ENCODE peak calls at places on chromosome 9, in six cellular contexts. One of them, this sample, is unnamed.

GRCh38 chr9:114643906-114644305 is 13.7 kb downstream of the TEX53 start:
- DNase-seq in NCI-H2029 treated with DMSO at 0.1 percent for 48 hours: no peak
- DNase-seq in HFF-Myc: no peak
- DNase-seq in pons: no peak
- DNase-seq in T-helper 17 cell: no peak
- DNase-seq in posterior cingulate gyrus: no peak
- DNase-seq in this sample: no peak

GRCh38 chr9:111994831-111995458 is 98.3 kb downstream of the UGCG start:
- DNase-seq in NCI-H2029 treated with DMSO at 0.1 percent for 48 hours: no peak
- DNase-seq in HFF-Myc: no peak
- DNase-seq in pons: no peak
- DNase-seq in T-helper 17 cell: no peak
- DNase-seq in posterior cingulate gyrus: no peak
- DNase-seq in this sample: no peak

GRCh38 chr9:131986576-131986975 is 93.1 kb downstream of the MED27 start:
- DNase-seq in NCI-H2029 treated with DMSO at 0.1 percent for 48 hours: peak
- DNase-seq in HFF-Myc: no peak
- DNase-seq in pons: no peak
- DNase-seq in T-helper 17 cell: no peak
- DNase-seq in posterior cingulate gyrus: no peak
- DNase-seq in this sample: no peak

GRCh38 chr9:98085955-98086354 is 29.4 kb downstream of the NANS start:
- DNase-seq in NCI-H2029 treated with DMSO at 0.1 percent for 48 hours: no peak
- DNase-seq in HFF-Myc: no peak
- DNase-seq in pons: no peak
- DNase-seq in T-helper 17 cell: no peak
- DNase-seq in posterior cingulate gyrus: no peak
- DNase-seq in this sample: no peak

GRCh38 chr9:111572945-111573604 is 26.4 kb downstream of the PTGR1 start:
- DNase-seq in NCI-H2029 treated with DMSO at 0.1 percent for 48 hours: no peak
- DNase-seq in HFF-Myc: peak
- DNase-seq in pons: peak
- DNase-seq in T-helper 17 cell: no peak
- DNase-seq in posterior cingulate gyrus: no peak
- DNase-seq in this sample: no peak

GRCh38 chr9:95778957-95779356 is 96.5 kb upstream of the ERCC6L2 start:
- DNase-seq in NCI-H2029 treated with DMSO at 0.1 percent for 48 hours: no peak
- DNase-seq in HFF-Myc: peak
- DNase-seq in pons: no peak
- DNase-seq in T-helper 17 cell: no peak
- DNase-seq in posterior cingulate gyrus: no peak
- DNase-seq in this sample: no peak

GRCh38 chr9:124522121-124523098 is 15.2 kb upstream of the NR5A1 start:
- DNase-seq in NCI-H2029 treated with DMSO at 0.1 percent for 48 hours: no peak
- DNase-seq in HFF-Myc: no peak
- DNase-seq in pons: no peak
- DNase-seq in T-helper 17 cell: no peak
- DNase-seq in posterior cingulate gyrus: no peak
- DNase-seq in this sample: no peak

GRCh38 chr9:79360387-79361347 is 211.1 kb upstream of the TLE4 start:
- DNase-seq in NCI-H2029 treated with DMSO at 0.1 percent for 48 hours: no peak
- DNase-seq in HFF-Myc: no peak
- DNase-seq in pons: no peak
- DNase-seq in T-helper 17 cell: no peak
- DNase-seq in posterior cingulate gyrus: no peak
- DNase-seq in this sample: no peak

GRCh38 chr9:111762546-111762945 is 32.2 kb downstream of the SHOC1 start:
- DNase-seq in NCI-H2029 treated with DMSO at 0.1 percent for 48 hours: no peak
- DNase-seq in HFF-Myc: no peak
- DNase-seq in pons: no peak
- DNase-seq in T-helper 17 cell: no peak
- DNase-seq in posterior cingulate gyrus: no peak
- DNase-seq in this sample: no peak

GRCh38 chr9:134408389-134408788 is 82.1 kb downstream of the RXRA start:
- DNase-seq in NCI-H2029 treated with DMSO at 0.1 percent for 48 hours: no peak
- DNase-seq in HFF-Myc: no peak
- DNase-seq in pons: no peak
- DNase-seq in T-helper 17 cell: no peak
- DNase-seq in posterior cingulate gyrus: no peak
- DNase-seq in this sample: no peak

GRCh38 chr9:75083188-75083976 is 4.6 kb downstream of the NMRK1 start:
- DNase-seq in NCI-H2029 treated with DMSO at 0.1 percent for 48 hours: peak
- DNase-seq in HFF-Myc: no peak
- DNase-seq in pons: peak
- DNase-seq in T-helper 17 cell: no peak
- DNase-seq in posterior cingulate gyrus: peak
- DNase-seq in this sample: no peak

GRCh38 chr9:135506327-135507103 is 6.0 kb downstream of the MRPS2 start:
- DNase-seq in NCI-H2029 treated with DMSO at 0.1 percent for 48 hours: no peak
- DNase-seq in HFF-Myc: no peak
- DNase-seq in pons: no peak
- DNase-seq in T-helper 17 cell: no peak
- DNase-seq in posterior cingulate gyrus: no peak
- DNase-seq in this sample: no peak

GRCh38 chr9:124818431-124819281 is 34.6 kb upstream of the WDR38 start:
- DNase-seq in NCI-H2029 treated with DMSO at 0.1 percent for 48 hours: no peak
- DNase-seq in HFF-Myc: no peak
- DNase-seq in pons: no peak
- DNase-seq in T-helper 17 cell: no peak
- DNase-seq in posterior cingulate gyrus: peak
- DNase-seq in this sample: no peak

GRCh38 chr9:109745335-109746283 is 34.4 kb upstream of the PALM2AKAP2 start:
- DNase-seq in NCI-H2029 treated with DMSO at 0.1 percent for 48 hours: peak
- DNase-seq in HFF-Myc: no peak
- DNase-seq in pons: no peak
- DNase-seq in T-helper 17 cell: no peak
- DNase-seq in posterior cingulate gyrus: no peak
- DNase-seq in this sample: no peak

GRCh38 chr9:34059231-34059720 is 10.6 kb upstream of the UBAP2 start:
- DNase-seq in NCI-H2029 treated with DMSO at 0.1 percent for 48 hours: no peak
- DNase-seq in HFF-Myc: no peak
- DNase-seq in pons: no peak
- DNase-seq in T-helper 17 cell: no peak
- DNase-seq in posterior cingulate gyrus: no peak
- DNase-seq in this sample: no peak

GRCh38 chr9:93473411-93473810 is 20.0 kb upstream of the FAM120AOS start:
- DNase-seq in NCI-H2029 treated with DMSO at 0.1 percent for 48 hours: no peak
- DNase-seq in HFF-Myc: no peak
- DNase-seq in pons: no peak
- DNase-seq in T-helper 17 cell: no peak
- DNase-seq in posterior cingulate gyrus: no peak
- DNase-seq in this sample: no peak

GRCh38 chr9:93662952-93663572 is 86.7 kb downstream of the PHF2 start:
- DNase-seq in NCI-H2029 treated with DMSO at 0.1 percent for 48 hours: no peak
- DNase-seq in HFF-Myc: no peak
- DNase-seq in pons: no peak
- DNase-seq in T-helper 17 cell: no peak
- DNase-seq in posterior cingulate gyrus: no peak
- DNase-seq in this sample: no peak

GRCh38 chr9:98064623-98065392 is 8.3 kb downstream of the NANS start:
- DNase-seq in NCI-H2029 treated with DMSO at 0.1 percent for 48 hours: no peak
- DNase-seq in HFF-Myc: no peak
- DNase-seq in pons: no peak
- DNase-seq in T-helper 17 cell: no peak
- DNase-seq in posterior cingulate gyrus: peak
- DNase-seq in this sample: no peak

GRCh38 chr9:120394058-120394669 is 185.8 kb downstream of the CDK5RAP2 start:
- DNase-seq in NCI-H2029 treated with DMSO at 0.1 percent for 48 hours: no peak
- DNase-seq in HFF-Myc: peak
- DNase-seq in pons: no peak
- DNase-seq in T-helper 17 cell: no peak
- DNase-seq in posterior cingulate gyrus: no peak
- DNase-seq in this sample: no peak

GRCh38 chr9:135618866-135619598 is 20.3 kb downstream of the GLT6D1 start:
- DNase-seq in NCI-H2029 treated with DMSO at 0.1 percent for 48 hours: no peak
- DNase-seq in HFF-Myc: no peak
- DNase-seq in pons: no peak
- DNase-seq in T-helper 17 cell: no peak
- DNase-seq in posterior cingulate gyrus: no peak
- DNase-seq in this sample: no peak

GRCh38 chr9:132241840-132242620 is 80.2 kb downstream of the NTNG2 start:
- DNase-seq in NCI-H2029 treated with DMSO at 0.1 percent for 48 hours: no peak
- DNase-seq in HFF-Myc: no peak
- DNase-seq in pons: no peak
- DNase-seq in T-helper 17 cell: peak
- DNase-seq in posterior cingulate gyrus: no peak
- DNase-seq in this sample: peak

GRCh38 chr9:107251756-107252322 is 31.2 kb upstream of the RAD23B start:
- DNase-seq in NCI-H2029 treated with DMSO at 0.1 percent for 48 hours: peak
- DNase-seq in HFF-Myc: peak
- DNase-seq in pons: peak
- DNase-seq in T-helper 17 cell: no peak
- DNase-seq in posterior cingulate gyrus: no peak
- DNase-seq in this sample: no peak

GRCh38 chr9:16715404-16715803 is 155.1 kb downstream of the BNC2 start:
- DNase-seq in NCI-H2029 treated with DMSO at 0.1 percent for 48 hours: no peak
- DNase-seq in HFF-Myc: no peak
- DNase-seq in pons: no peak
- DNase-seq in T-helper 17 cell: no peak
- DNase-seq in posterior cingulate gyrus: no peak
- DNase-seq in this sample: no peak

GRCh38 chr9:33449715-33450114 is 2.3 kb upstream of the AQP3 start:
- DNase-seq in NCI-H2029 treated with DMSO at 0.1 percent for 48 hours: no peak
- DNase-seq in HFF-Myc: no peak
- DNase-seq in pons: no peak
- DNase-seq in T-helper 17 cell: no peak
- DNase-seq in posterior cingulate gyrus: no peak
- DNase-seq in this sample: no peak

GRCh38 chr9:21591221-21592062 is 109.3 kb upstream of the IFNE start:
- DNase-seq in NCI-H2029 treated with DMSO at 0.1 percent for 48 hours: no peak
- DNase-seq in HFF-Myc: peak
- DNase-seq in pons: peak
- DNase-seq in T-helper 17 cell: no peak
- DNase-seq in posterior cingulate gyrus: peak
- DNase-seq in this sample: no peak

GRCh38 chr9:109317979-109318671 is 2.7 kb downstream of the EPB41L4B start:
- DNase-seq in NCI-H2029 treated with DMSO at 0.1 percent for 48 hours: peak
- DNase-seq in HFF-Myc: no peak
- DNase-seq in pons: no peak
- DNase-seq in T-helper 17 cell: no peak
- DNase-seq in posterior cingulate gyrus: no peak
- DNase-seq in this sample: no peak

GRCh38 chr9:88319936-88320747 is 68.1 kb upstream of the SPIN1 start:
- DNase-seq in NCI-H2029 treated with DMSO at 0.1 percent for 48 hours: no peak
- DNase-seq in HFF-Myc: no peak
- DNase-seq in pons: no peak
- DNase-seq in T-helper 17 cell: no peak
- DNase-seq in posterior cingulate gyrus: no peak
- DNase-seq in this sample: no peak

GRCh38 chr9:4923580-4924544 is 61.2 kb upstream of the JAK2 start:
- DNase-seq in NCI-H2029 treated with DMSO at 0.1 percent for 48 hours: no peak
- DNase-seq in HFF-Myc: no peak
- DNase-seq in pons: peak
- DNase-seq in T-helper 17 cell: no peak
- DNase-seq in posterior cingulate gyrus: no peak
- DNase-seq in this sample: no peak

GRCh38 chr9:19379697-19380046 is 364 bp downstream of the RPS6 start:
- DNase-seq in NCI-H2029 treated with DMSO at 0.1 percent for 48 hours: no peak
- DNase-seq in HFF-Myc: no peak
- DNase-seq in pons: peak
- DNase-seq in T-helper 17 cell: peak
- DNase-seq in posterior cingulate gyrus: peak
- DNase-seq in this sample: no peak

GRCh38 chr9:86098793-86099694 is at the start of gene GOLM1:
- DNase-seq in NCI-H2029 treated with DMSO at 0.1 percent for 48 hours: peak
- DNase-seq in HFF-Myc: no peak
- DNase-seq in pons: no peak
- DNase-seq in T-helper 17 cell: no peak
- DNase-seq in posterior cingulate gyrus: peak
- DNase-seq in this sample: no peak

GRCh38 chr9:119370816-119371215 is 1.6 kb upstream of the BRINP1 start:
- DNase-seq in NCI-H2029 treated with DMSO at 0.1 percent for 48 hours: no peak
- DNase-seq in HFF-Myc: peak
- DNase-seq in pons: peak
- DNase-seq in T-helper 17 cell: no peak
- DNase-seq in posterior cingulate gyrus: no peak
- DNase-seq in this sample: no peak

GRCh38 chr9:109010676-109011655 is 2.3 kb downstream of the CTNNAL1 start:
- DNase-seq in NCI-H2029 treated with DMSO at 0.1 percent for 48 hours: peak
- DNase-seq in HFF-Myc: peak
- DNase-seq in pons: no peak
- DNase-seq in T-helper 17 cell: no peak
- DNase-seq in posterior cingulate gyrus: no peak
- DNase-seq in this sample: no peak

GRCh38 chr9:138072161-138072842 is 194.7 kb downstream of the CACNA1B start:
- DNase-seq in NCI-H2029 treated with DMSO at 0.1 percent for 48 hours: no peak
- DNase-seq in HFF-Myc: no peak
- DNase-seq in pons: no peak
- DNase-seq in T-helper 17 cell: no peak
- DNase-seq in posterior cingulate gyrus: no peak
- DNase-seq in this sample: no peak

GRCh38 chr9:74742792-74743389 is 144.8 kb downstream of the TRPM6 start:
- DNase-seq in NCI-H2029 treated with DMSO at 0.1 percent for 48 hours: no peak
- DNase-seq in HFF-Myc: peak
- DNase-seq in pons: peak
- DNase-seq in T-helper 17 cell: no peak
- DNase-seq in posterior cingulate gyrus: peak
- DNase-seq in this sample: no peak